ENCODE peak calls at places on chromosomes 13 and 19, in seven cellular contexts. G, U, K, N, H, R and W are unnamed samples.

GRCh38 chr19:40144947-40145748 is 46.1 kb upstream of the MAP3K10 start:
- DNase-seq in R (no peak), H (peak), K (no peak), N (no peak), U (no peak), G (no peak), W (no peak)

GRCh38 chr19:20503536-20503935 is 62.0 kb downstream of the ZNF737 start:
- DNase-seq in H (no peak), G (no peak), R (no peak), K (no peak), N (no peak), U (peak), W (no peak)

GRCh38 chr13:27919934-27920676 is at the start of gene PDX1:
- DNase-seq in N (peak), R (peak), U (no peak), H (no peak), K (no peak), G (no peak), W (no peak)

GRCh38 chr13:50951366-50951765 is 41.8 kb downstream of the RNASEH2B start:
- DNase-seq in K (no peak), N (no peak), G (no peak), R (no peak), U (no peak), H (no peak), W (no peak)

GRCh38 chr13:44132710-44133109 is 240.9 kb upstream of the SERP2 start:
- DNase-seq in G (no peak), N (no peak), U (peak), R (no peak), H (no peak), K (peak), W (no peak)

GRCh38 chr19:38964738-38965137 is 10.8 kb downstream of the FBXO17 start:
- DNase-seq in N (no peak), K (no peak), U (peak), R (no peak), G (no peak), H (no peak), W (no peak)

GRCh38 chr19:44753932-44754742 is 5.6 kb downstream of the BCL3 start:
- DNase-seq in G (peak), R (peak), K (peak), U (peak), H (peak), N (peak), W (no peak)

GRCh38 chr19:807627-808175 is 10.4 kb downstream of the PTBP1 start:
- DNase-seq in K (no peak), H (no peak), U (no peak), N (no peak), G (no peak), R (no peak), W (no peak)

GRCh38 chr13:74187564-74187963 is 53.4 kb upstream of the KLF12 start:
- DNase-seq in K (no peak), R (no peak), G (no peak), U (no peak), N (no peak), H (no peak), W (no peak)

GRCh38 chr13:69565334-69565733 is 542.3 kb upstream of the ATXN8OS start:
- DNase-seq in H (no peak), G (no peak), K (no peak), U (no peak), R (peak), N (peak), W (no peak)

GRCh38 chr19:49213791-49214190 is 56.2 kb downstream of the TRPM4 start:
- DNase-seq in R (no peak), H (no peak), N (peak), K (no peak), U (no peak), G (no peak), W (no peak)

GRCh38 chr13:105441406-105441805 is 1094.1 kb downstream of the EFNB2 start:
- DNase-seq in K (no peak), U (peak), N (no peak), R (no peak), H (no peak), G (no peak), W (no peak)

GRCh38 chr19:48169585-48169973 is 565 bp downstream of the LIG1 start:
- DNase-seq in N (peak), H (peak), K (peak), U (peak), G (peak), R (peak), W (peak)

GRCh38 chr13:110436276-110436675 is 125.2 kb downstream of the RAB20 start:
- DNase-seq in H (no peak), G (no peak), K (no peak), R (no peak), N (no peak), U (no peak), W (no peak)

GRCh38 chr19:34288381-34288780 is 34.0 kb downstream of the GARRE1 start:
- DNase-seq in N (no peak), R (no peak), K (no peak), G (no peak), H (no peak), U (no peak), W (no peak)

GRCh38 chr13:38582133-38582532 is 104.7 kb upstream of the FREM2 start:
- DNase-seq in R (peak), N (no peak), U (peak), K (no peak), G (no peak), H (peak), W (no peak)

GRCh38 chr13:34128661-34129060 is 310.7 kb downstream of the RFC3 start:
- DNase-seq in G (no peak), U (peak), K (no peak), N (no peak), R (no peak), H (no peak), W (no peak)

GRCh38 chr13:38398810-38399493 is 49.3 kb downstream of the UFM1 start:
- DNase-seq in R (no peak), G (no peak), K (no peak), H (no peak), U (peak), N (no peak), W (no peak)

GRCh38 chr13:36030670-36031331 is 100.4 kb downstream of the DCLK1 start:
- DNase-seq in U (peak), H (no peak), R (no peak), G (no peak), K (no peak), N (no peak), W (no peak)

GRCh38 chr13:26220575-26220974 is 1.5 kb downstream of the RNF6 start:
- DNase-seq in R (no peak), H (no peak), K (no peak), N (no peak), U (peak), G (no peak), W (no peak)

GRCh38 chr19:49422407-49423277 is 599 bp downstream of the PTH2 start:
- DNase-seq in N (peak), G (no peak), U (peak), K (no peak), H (peak), R (peak), W (no peak)

GRCh38 chr13:112725346-112726017 is 35.6 kb downstream of the ATP11A start:
- DNase-seq in R (no peak), H (no peak), N (no peak), U (no peak), G (no peak), K (no peak), W (no peak)

GRCh38 chr19:48540110-48540509 is 11.9 kb upstream of the SULT2B1 start:
- DNase-seq in U (no peak), N (no peak), H (no peak), K (no peak), G (no peak), R (no peak), W (no peak)

GRCh38 chr13:100045355-100045754 is 43.5 kb upstream of the PCCA start:
- DNase-seq in N (no peak), H (no peak), R (no peak), K (no peak), U (no peak), G (no peak), W (no peak)

GRCh38 chr19:40147338-40147692 is 43.9 kb upstream of the MAP3K10 start:
- DNase-seq in H (no peak), R (no peak), K (no peak), U (no peak), N (peak), G (no peak), W (no peak)

GRCh38 chr19:16429066-16429758 is 42.6 kb downstream of the EPS15L1 start:
- DNase-seq in R (no peak), U (no peak), N (no peak), K (no peak), H (no peak), G (no peak), W (no peak)

GRCh38 chr13:97359181-97360057 is 74.5 kb upstream of the RAP2A start:
- DNase-seq in R (peak), G (no peak), N (peak), K (no peak), U (peak), H (peak), W (no peak)

GRCh38 chr13:37751025-37751424 is 118.5 kb downstream of the TRPC4 start:
- DNase-seq in R (no peak), G (no peak), H (no peak), U (no peak), K (no peak), N (no peak), W (no peak)

GRCh38 chr19:55668603-55669348 is 6.2 kb upstream of the EPN1 start:
- DNase-seq in U (no peak), R (no peak), K (no peak), N (no peak), H (no peak), G (no peak), W (no peak)

DNA sequence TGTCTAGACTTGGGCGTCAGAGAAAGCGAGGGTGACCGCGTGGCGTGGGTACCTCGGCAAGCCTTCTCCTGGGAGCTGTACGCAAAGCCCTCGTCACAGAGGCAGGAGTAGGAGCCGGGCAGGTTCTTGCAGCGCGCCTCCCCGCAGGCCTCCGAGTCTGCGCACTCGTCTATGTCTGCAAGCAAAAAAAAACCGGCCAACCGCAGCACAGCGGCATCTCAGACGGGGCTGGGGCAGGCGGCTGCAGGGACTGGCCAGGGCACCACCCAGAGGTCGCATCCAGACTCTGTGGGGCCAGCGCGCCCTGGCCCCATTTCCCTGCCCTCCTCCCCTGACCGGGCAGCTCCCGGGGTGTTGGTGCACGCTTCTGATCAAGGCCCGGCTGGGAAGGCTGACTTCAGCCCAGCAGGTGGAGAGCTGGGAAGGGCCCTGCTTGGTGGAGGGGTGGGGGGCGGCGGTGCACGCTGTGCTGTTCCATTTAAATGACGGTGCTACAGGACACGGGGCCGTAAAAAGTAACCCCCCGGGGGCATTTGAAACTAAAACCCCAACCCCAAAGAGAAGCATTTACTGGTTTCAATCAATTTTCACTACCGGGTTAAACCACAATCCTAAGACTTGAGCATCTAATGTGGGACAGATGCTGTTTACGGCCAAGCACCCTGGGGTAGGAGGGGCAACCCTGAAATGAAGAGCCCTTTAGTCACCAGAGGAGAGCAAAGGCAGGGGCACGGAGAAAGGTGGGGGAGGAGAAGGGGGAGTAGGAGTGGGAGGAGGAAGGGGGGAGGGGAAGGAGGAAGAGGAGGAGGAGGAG is 28.2 kb downstream of the GAS6 start:
- DNase-seq in G (no peak), H (no peak), R (peak), K (no peak), U (peak), N (no peak), W (peak)
- TF ChIP-seq CTCF in G (no peak), H (no peak), R (no peak), K (no peak), U (no peak), N (no peak), W (no peak)

DNA sequence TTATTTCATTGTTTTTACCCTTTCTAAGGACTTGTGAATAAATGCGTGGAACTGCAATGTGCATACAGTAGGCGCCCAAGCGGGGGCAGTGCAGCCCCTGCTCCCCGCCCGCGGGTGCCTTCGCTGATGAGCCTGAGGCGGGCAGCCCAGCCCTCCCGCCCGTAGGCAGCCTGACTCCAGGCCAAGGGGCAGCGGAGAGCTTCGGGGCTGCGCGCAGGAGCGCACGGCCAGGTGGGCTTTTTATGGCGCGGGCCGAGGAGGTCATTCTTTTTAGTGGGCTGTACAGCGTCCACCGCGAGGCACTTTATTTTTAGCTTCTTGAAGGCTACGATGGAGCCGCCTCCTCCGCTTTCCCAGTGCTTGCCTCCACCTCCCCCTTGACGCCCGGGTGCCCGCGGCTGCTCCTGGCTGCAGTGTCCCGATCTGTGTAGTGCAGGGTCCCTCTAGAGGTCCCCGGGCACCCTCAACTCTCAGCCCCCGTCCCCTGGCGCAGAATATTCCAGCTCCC is 60.5 kb downstream of the CCNE1 start:
- DNase-seq in R (peak), N (peak), G (no peak), K (no peak), H (no peak), U (no peak), W (no peak)
- TF ChIP-seq CTCF in R (peak), N (no peak), G (no peak), K (no peak), H (no peak), U (peak), W (no peak)

GRCh38 chr19:7619671-7620441 is 9.5 kb downstream of the XAB2 start:
- DNase-seq in G (no peak), U (no peak), H (no peak), N (no peak), K (no peak), R (no peak), W (no peak)
- TF ChIP-seq CTCF in G (no peak), U (no peak), H (no peak), N (no peak), K (no peak), R (no peak), W (no peak)

GRCh38 chr19:11798391-11799296 is at the start of gene ZNF491:
- DNase-seq in H (peak), K (peak), R (peak), N (peak), G (peak), U (peak), W (peak)
- TF ChIP-seq CTCF in H (peak), K (no peak), R (peak), N (no peak), G (no peak), U (peak), W (no peak)

DNA sequence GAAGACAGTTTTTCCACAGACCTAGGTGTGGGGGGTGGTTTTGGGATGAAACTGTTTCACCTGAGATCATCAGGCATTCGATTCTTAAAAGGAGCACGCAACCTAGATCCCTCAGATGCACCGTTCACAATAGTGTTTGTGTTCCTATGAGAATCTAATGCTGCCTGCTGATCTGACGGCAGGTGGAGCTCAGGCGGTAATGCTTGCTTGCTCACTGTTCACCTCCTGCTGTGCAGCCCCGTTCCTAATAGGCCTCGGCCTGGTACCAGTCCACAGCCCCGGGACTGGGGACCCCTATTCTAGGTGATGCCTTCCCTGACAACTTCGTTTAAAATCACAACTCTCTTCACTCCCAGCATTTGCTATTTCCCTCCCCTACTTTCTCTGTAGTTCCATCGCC is 149.6 kb downstream of the IER2 start:
- DNase-seq in G (no peak), K (no peak), R (no peak), H (no peak), N (peak), U (no peak), W (no peak)
- TF ChIP-seq CTCF in G (no peak), K (no peak), R (no peak), H (no peak), N (no peak), U (no peak), W (no peak)

GRCh38 chr19:46621191-46622117 is 3.4 kb downstream of the PTGIR start:
- DNase-seq in G (no peak), R (peak), K (no peak), H (no peak), N (peak), U (peak), W (no peak)
- TF ChIP-seq CTCF in G (no peak), R (no peak), K (no peak), H (no peak), N (no peak), U (no peak), W (no peak)

GRCh38 chr19:3442487-3443071 is 37.7 kb downstream of the SMIM24 start:
- DNase-seq in U (no peak), H (no peak), N (no peak), G (no peak), R (no peak), K (no peak), W (no peak)
- TF ChIP-seq CTCF in U (no peak), H (no peak), N (no peak), G (no peak), R (no peak), K (no peak), W (no peak)

GRCh38 chr19:57583104-57583520 is 833 bp upstream of the ZIK1 start:
- DNase-seq in H (no peak), K (no peak), U (no peak), G (no peak), N (no peak), R (no peak), W (no peak)

GRCh38 chr19:57583521-57584416 is at the start of gene ZIK1:
- DNase-seq in R (peak), U (peak), N (peak), G (peak), K (peak), H (no peak), W (peak)

GRCh38 chr19:57576661-57577060 is 2.0 kb downstream of the ZNF416 start:
- DNase-seq in K (no peak), G (no peak), N (no peak), R (no peak), U (no peak), H (no peak), W (no peak)

GRCh38 chr19:57578487-57579205 is at the start of gene ZNF416:
- DNase-seq in K (peak), U (peak), H (peak), R (peak), N (peak), G (peak), W (peak)
- TF ChIP-seq CTCF in K (no peak), U (peak), H (peak), R (no peak), N (no peak), G (no peak), W (peak)

GRCh38 chr19:2840794-2841790 is at the start of gene ZNF555:
- DNase-seq in R (peak), N (peak), K (peak), G (peak), U (peak), H (peak), W (peak)
- TF ChIP-seq CTCF in R (peak), N (no peak), K (peak), G (no peak), U (peak), H (peak), W (peak)

DNA sequence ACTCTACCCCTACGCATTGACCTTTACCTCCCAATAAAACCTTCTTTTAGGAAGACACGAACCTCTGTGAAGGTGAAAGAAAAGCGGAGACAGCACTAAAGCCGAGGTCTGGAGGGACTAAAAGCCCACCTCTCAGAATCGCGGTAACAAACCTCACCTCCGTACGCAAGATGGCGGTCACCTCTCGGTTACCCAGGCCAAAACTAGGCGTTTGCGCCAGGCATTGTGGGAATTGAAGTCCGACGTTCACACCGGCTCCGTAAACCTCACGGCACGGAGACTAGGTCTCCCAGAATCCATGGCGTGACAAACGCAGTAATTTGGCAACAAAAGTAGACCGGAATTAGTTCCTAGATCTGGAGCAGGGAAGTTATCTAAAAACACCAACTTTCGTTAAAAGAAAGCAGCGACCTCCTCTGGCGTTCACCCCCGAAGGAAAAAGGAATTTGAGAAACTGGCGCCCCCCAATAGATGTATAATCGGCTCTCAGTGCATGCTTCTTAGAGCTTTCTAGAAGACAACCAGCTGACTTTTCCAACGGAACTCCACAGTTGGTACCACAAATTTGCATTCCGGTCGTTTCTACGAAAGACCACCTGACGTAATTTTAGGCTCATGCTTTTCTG is at the start of gene N4BP2L2:
- DNase-seq in K (peak), R (peak), N (peak), H (peak), U (peak), G (peak), W (peak)
- TF ChIP-seq CTCF in K (no peak), R (no peak), N (no peak), H (peak), U (peak), G (no peak), W (peak)